ENCODE peak calls at places on chromosomes 5 and 9, in nine cellular contexts. One of them, this sample, is unnamed.

GRCh38 chr5:126680215-126680817 is 79.6 kb downstream of the PHAX start:
- DNase-seq in fibroblast of mammary gland: peak
- DNase-seq in right atrium auricular region: no peak
- DNase-seq in heart left ventricle: no peak
- DNase-seq in stomach: no peak
- DNase-seq in CD4-positive, alpha-beta T cell: no peak
- DNase-seq in astrocyte of the spinal cord: no peak
- DNase-seq in fibroblast of pulmonary artery: peak
- DNase-seq in IMR-90: peak
- DNase-seq in this sample: no peak

GRCh38 chr5:10695055-10695649 is 65.9 kb downstream of the DAP start:
- DNase-seq in fibroblast of mammary gland: peak
- DNase-seq in IMR-90: peak
- DNase-seq in astrocyte of the spinal cord: peak
- DNase-seq in fibroblast of pulmonary artery: peak
- DNase-seq in stomach: peak
- DNase-seq in CD4-positive, alpha-beta T cell: no peak
- DNase-seq in heart left ventricle: peak
- DNase-seq in right atrium auricular region: peak
- DNase-seq in this sample: peak

GRCh38 chr5:148915224-148915803 is 88.9 kb downstream of the ADRB2 start:
- DNase-seq in IMR-90: no peak
- DNase-seq in stomach: no peak
- DNase-seq in right atrium auricular region: no peak
- DNase-seq in fibroblast of mammary gland: no peak
- DNase-seq in CD4-positive, alpha-beta T cell: no peak
- DNase-seq in fibroblast of pulmonary artery: no peak
- DNase-seq in astrocyte of the spinal cord: no peak
- DNase-seq in heart left ventricle: no peak
- DNase-seq in this sample: peak

GRCh38 chr5:13740471-13740870 is 204.0 kb downstream of the DNAH5 start:
- DNase-seq in right atrium auricular region: no peak
- DNase-seq in astrocyte of the spinal cord: no peak
- DNase-seq in IMR-90: no peak
- DNase-seq in fibroblast of mammary gland: no peak
- DNase-seq in stomach: no peak
- DNase-seq in CD4-positive, alpha-beta T cell: no peak
- DNase-seq in fibroblast of pulmonary artery: no peak
- DNase-seq in heart left ventricle: no peak
- DNase-seq in this sample: no peak

GRCh38 chr9:132582276-132582785 is at the start of gene BARHL1:
- DNase-seq in heart left ventricle: no peak
- DNase-seq in right atrium auricular region: no peak
- DNase-seq in fibroblast of pulmonary artery: no peak
- DNase-seq in astrocyte of the spinal cord: no peak
- DNase-seq in stomach: no peak
- DNase-seq in IMR-90: no peak
- DNase-seq in fibroblast of mammary gland: no peak
- DNase-seq in CD4-positive, alpha-beta T cell: no peak
- DNase-seq in this sample: no peak

GRCh38 chr5:67335391-67335790 is 138.8 kb upstream of the CD180 start:
- DNase-seq in IMR-90: no peak
- DNase-seq in CD4-positive, alpha-beta T cell: no peak
- DNase-seq in astrocyte of the spinal cord: no peak
- DNase-seq in heart left ventricle: no peak
- DNase-seq in right atrium auricular region: no peak
- DNase-seq in fibroblast of pulmonary artery: no peak
- DNase-seq in stomach: no peak
- DNase-seq in fibroblast of mammary gland: no peak
- DNase-seq in this sample: no peak

GRCh38 chr5:100584069-100584468 is 48.9 kb downstream of the FAM174A start:
- DNase-seq in CD4-positive, alpha-beta T cell: no peak
- DNase-seq in right atrium auricular region: no peak
- DNase-seq in fibroblast of pulmonary artery: no peak
- DNase-seq in stomach: no peak
- DNase-seq in astrocyte of the spinal cord: no peak
- DNase-seq in fibroblast of mammary gland: no peak
- DNase-seq in IMR-90: no peak
- DNase-seq in heart left ventricle: no peak
- DNase-seq in this sample: no peak

GRCh38 chr5:6359941-6360683 is 18.2 kb downstream of the MED10 start:
- DNase-seq in right atrium auricular region: peak
- DNase-seq in astrocyte of the spinal cord: no peak
- DNase-seq in fibroblast of mammary gland: no peak
- DNase-seq in stomach: no peak
- DNase-seq in heart left ventricle: no peak
- DNase-seq in CD4-positive, alpha-beta T cell: no peak
- DNase-seq in IMR-90: no peak
- DNase-seq in fibroblast of pulmonary artery: no peak
- DNase-seq in this sample: no peak

GRCh38 chr9:22257026-22257425 is 189.6 kb upstream of the DMRTA1 start:
- DNase-seq in fibroblast of pulmonary artery: no peak
- DNase-seq in stomach: no peak
- DNase-seq in CD4-positive, alpha-beta T cell: no peak
- DNase-seq in fibroblast of mammary gland: no peak
- DNase-seq in right atrium auricular region: no peak
- DNase-seq in heart left ventricle: no peak
- DNase-seq in IMR-90: no peak
- DNase-seq in astrocyte of the spinal cord: no peak
- DNase-seq in this sample: no peak

GRCh38 chr5:173615884-173616576 is 420 bp downstream of the BOD1 start:
- DNase-seq in right atrium auricular region: peak
- DNase-seq in fibroblast of pulmonary artery: peak
- DNase-seq in stomach: peak
- DNase-seq in IMR-90: peak
- DNase-seq in CD4-positive, alpha-beta T cell: peak
- DNase-seq in fibroblast of mammary gland: peak
- DNase-seq in heart left ventricle: peak
- DNase-seq in astrocyte of the spinal cord: peak
- DNase-seq in this sample: peak

GRCh38 chr5:160188151-160188967 is 40.9 kb upstream of the FABP6 start:
- DNase-seq in CD4-positive, alpha-beta T cell: no peak
- DNase-seq in right atrium auricular region: peak
- DNase-seq in fibroblast of pulmonary artery: peak
- DNase-seq in stomach: peak
- DNase-seq in fibroblast of mammary gland: peak
- DNase-seq in heart left ventricle: peak
- DNase-seq in astrocyte of the spinal cord: peak
- DNase-seq in IMR-90: peak
- DNase-seq in this sample: peak

GRCh38 chr9:97557606-97558095 is 56.2 kb downstream of the TMOD1 start:
- DNase-seq in right atrium auricular region: peak
- DNase-seq in fibroblast of mammary gland: no peak
- DNase-seq in CD4-positive, alpha-beta T cell: no peak
- DNase-seq in IMR-90: no peak
- DNase-seq in fibroblast of pulmonary artery: peak
- DNase-seq in astrocyte of the spinal cord: no peak
- DNase-seq in heart left ventricle: peak
- DNase-seq in stomach: peak
- DNase-seq in this sample: no peak

GRCh38 chr9:128005938-128006337 is 25.1 kb upstream of the EEIG1 start:
- DNase-seq in fibroblast of mammary gland: no peak
- DNase-seq in CD4-positive, alpha-beta T cell: no peak
- DNase-seq in stomach: no peak
- DNase-seq in IMR-90: no peak
- DNase-seq in right atrium auricular region: no peak
- DNase-seq in astrocyte of the spinal cord: no peak
- DNase-seq in heart left ventricle: peak
- DNase-seq in fibroblast of pulmonary artery: no peak
- DNase-seq in this sample: no peak

GRCh38 chr9:116390306-116391228 is 237.0 kb downstream of the PAPPA start:
- DNase-seq in right atrium auricular region: no peak
- DNase-seq in stomach: no peak
- DNase-seq in heart left ventricle: no peak
- DNase-seq in CD4-positive, alpha-beta T cell: no peak
- DNase-seq in fibroblast of mammary gland: no peak
- DNase-seq in fibroblast of pulmonary artery: no peak
- DNase-seq in astrocyte of the spinal cord: no peak
- DNase-seq in IMR-90: no peak
- DNase-seq in this sample: no peak

GRCh38 chr5:140966293-140967225 is at the start of gene PCDHAC2:
- DNase-seq in fibroblast of pulmonary artery: peak
- DNase-seq in CD4-positive, alpha-beta T cell: no peak
- DNase-seq in astrocyte of the spinal cord: no peak
- DNase-seq in stomach: peak
- DNase-seq in IMR-90: no peak
- DNase-seq in right atrium auricular region: no peak
- DNase-seq in heart left ventricle: peak
- DNase-seq in fibroblast of mammary gland: peak
- DNase-seq in this sample: peak

DNA sequence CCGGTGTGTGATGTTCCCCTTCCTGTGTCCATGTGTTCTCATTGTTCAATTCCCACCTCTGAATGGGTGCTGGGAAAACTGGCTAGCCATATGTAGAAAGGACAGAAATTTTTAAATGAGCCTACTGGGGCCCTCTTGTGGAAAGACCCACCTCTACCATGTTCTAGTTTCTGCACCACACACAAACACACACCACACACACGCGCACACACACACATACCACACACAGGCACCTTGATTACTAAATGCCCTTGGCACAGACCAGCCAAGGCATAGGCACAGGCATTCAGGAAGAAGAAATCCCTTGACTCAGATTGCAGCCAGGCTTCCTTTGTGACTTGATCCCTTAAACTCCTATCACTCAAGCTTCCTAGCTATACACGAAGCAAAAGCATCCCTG is 60.5 kb downstream of the SIL1 start:
- DNase-seq in heart left ventricle: no peak
- DNase-seq in fibroblast of mammary gland: peak
- DNase-seq in stomach: peak
- DNase-seq in fibroblast of pulmonary artery: peak
- DNase-seq in right atrium auricular region: no peak
- DNase-seq in astrocyte of the spinal cord: peak
- DNase-seq in CD4-positive, alpha-beta T cell: no peak
- DNase-seq in IMR-90: peak
- DNase-seq in this sample: peak
- TF ChIP-seq CTCF in heart left ventricle: peak
- TF ChIP-seq CTCF in fibroblast of mammary gland: peak
- TF ChIP-seq CTCF in stomach: no peak
- TF ChIP-seq CTCF in fibroblast of pulmonary artery: peak
- TF ChIP-seq CTCF in right atrium auricular region: peak
- TF ChIP-seq CTCF in astrocyte of the spinal cord: peak
- TF ChIP-seq CTCF in CD4-positive, alpha-beta T cell: no peak
- TF ChIP-seq CTCF in IMR-90: peak
- TF ChIP-seq CTCF in this sample: no peak

DNA sequence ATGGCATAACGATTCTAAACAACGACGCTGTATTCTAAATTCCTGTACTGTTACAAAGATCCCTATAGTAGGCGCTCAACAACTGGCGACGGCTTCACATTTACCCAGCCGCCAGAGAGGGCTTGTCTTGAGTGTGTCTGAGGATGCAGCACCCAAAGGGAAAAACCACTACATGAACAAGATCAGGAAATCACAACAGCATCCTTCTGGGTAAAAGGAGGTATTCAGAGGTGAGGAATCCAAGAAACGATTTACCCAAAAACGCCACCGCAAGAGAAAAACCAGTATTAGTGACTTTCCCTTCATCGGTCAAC is 711 bp downstream of the TTC33 start:
- DNase-seq in heart left ventricle: peak
- DNase-seq in fibroblast of mammary gland: peak
- DNase-seq in fibroblast of pulmonary artery: peak
- DNase-seq in astrocyte of the spinal cord: peak
- DNase-seq in IMR-90: peak
- DNase-seq in right atrium auricular region: peak
- DNase-seq in stomach: peak
- DNase-seq in CD4-positive, alpha-beta T cell: peak
- DNase-seq in this sample: peak
- TF ChIP-seq CTCF in heart left ventricle: peak
- TF ChIP-seq CTCF in fibroblast of mammary gland: peak
- TF ChIP-seq CTCF in fibroblast of pulmonary artery: peak
- TF ChIP-seq CTCF in astrocyte of the spinal cord: peak
- TF ChIP-seq CTCF in IMR-90: peak
- TF ChIP-seq CTCF in right atrium auricular region: peak
- TF ChIP-seq CTCF in stomach: peak
- TF ChIP-seq CTCF in CD4-positive, alpha-beta T cell: peak
- TF ChIP-seq CTCF in this sample: peak

GRCh38 chr5:113202904-113203716 is 226.5 kb downstream of the DCP2 start:
- DNase-seq in fibroblast of pulmonary artery: peak
- DNase-seq in IMR-90: peak
- DNase-seq in heart left ventricle: peak
- DNase-seq in right atrium auricular region: peak
- DNase-seq in astrocyte of the spinal cord: peak
- DNase-seq in stomach: peak
- DNase-seq in CD4-positive, alpha-beta T cell: no peak
- DNase-seq in fibroblast of mammary gland: peak
- DNase-seq in this sample: peak

GRCh38 chr5:113201715-113202114 is 225.1 kb downstream of the DCP2 start:
- DNase-seq in right atrium auricular region: no peak
- DNase-seq in heart left ventricle: no peak
- DNase-seq in fibroblast of mammary gland: no peak
- DNase-seq in CD4-positive, alpha-beta T cell: no peak
- DNase-seq in astrocyte of the spinal cord: no peak
- DNase-seq in fibroblast of pulmonary artery: no peak
- DNase-seq in stomach: no peak
- DNase-seq in IMR-90: no peak
- DNase-seq in this sample: no peak

GRCh38 chr5:113205323-113205722 is 228.7 kb downstream of the DCP2 start:
- DNase-seq in stomach: no peak
- DNase-seq in astrocyte of the spinal cord: no peak
- DNase-seq in IMR-90: no peak
- DNase-seq in heart left ventricle: no peak
- DNase-seq in right atrium auricular region: no peak
- DNase-seq in fibroblast of mammary gland: no peak
- DNase-seq in fibroblast of pulmonary artery: peak
- DNase-seq in CD4-positive, alpha-beta T cell: no peak
- DNase-seq in this sample: no peak

GRCh38 chr5:113204525-113205161 is 228.0 kb downstream of the DCP2 start:
- DNase-seq in fibroblast of mammary gland: peak
- DNase-seq in CD4-positive, alpha-beta T cell: no peak
- DNase-seq in IMR-90: peak
- DNase-seq in astrocyte of the spinal cord: peak
- DNase-seq in heart left ventricle: no peak
- DNase-seq in right atrium auricular region: peak
- DNase-seq in fibroblast of pulmonary artery: peak
- DNase-seq in stomach: no peak
- DNase-seq in this sample: no peak

GRCh38 chr5:113205807-113206206 is 229.0 kb downstream of the TSSK1B start:
- DNase-seq in stomach: no peak
- DNase-seq in heart left ventricle: no peak
- DNase-seq in CD4-positive, alpha-beta T cell: no peak
- DNase-seq in right atrium auricular region: no peak
- DNase-seq in astrocyte of the spinal cord: no peak
- DNase-seq in IMR-90: no peak
- DNase-seq in fibroblast of mammary gland: no peak
- DNase-seq in fibroblast of pulmonary artery: no peak
- DNase-seq in this sample: peak
- TF ChIP-seq CTCF in stomach: no peak
- TF ChIP-seq CTCF in heart left ventricle: peak
- TF ChIP-seq CTCF in CD4-positive, alpha-beta T cell: no peak
- TF ChIP-seq CTCF in right atrium auricular region: peak
- TF ChIP-seq CTCF in astrocyte of the spinal cord: no peak
- TF ChIP-seq CTCF in IMR-90: no peak
- TF ChIP-seq CTCF in fibroblast of mammary gland: no peak
- TF ChIP-seq CTCF in fibroblast of pulmonary artery: no peak
- TF ChIP-seq CTCF in this sample: no peak

GRCh38 chr5:90606539-90606938 is 47.9 kb downstream of the ADGRV1 start:
- DNase-seq in IMR-90: no peak
- DNase-seq in stomach: no peak
- DNase-seq in right atrium auricular region: no peak
- DNase-seq in fibroblast of pulmonary artery: no peak
- DNase-seq in fibroblast of mammary gland: peak
- DNase-seq in astrocyte of the spinal cord: no peak
- DNase-seq in CD4-positive, alpha-beta T cell: no peak
- DNase-seq in heart left ventricle: no peak
- DNase-seq in this sample: peak
- TF ChIP-seq CTCF in IMR-90: peak
- TF ChIP-seq CTCF in stomach: no peak
- TF ChIP-seq CTCF in right atrium auricular region: no peak
- TF ChIP-seq CTCF in fibroblast of pulmonary artery: peak
- TF ChIP-seq CTCF in fibroblast of mammary gland: peak
- TF ChIP-seq CTCF in astrocyte of the spinal cord: peak
- TF ChIP-seq CTCF in CD4-positive, alpha-beta T cell: no peak
- TF ChIP-seq CTCF in heart left ventricle: no peak
- TF ChIP-seq CTCF in this sample: peak

This sample was measured in Calu3.